ENCODE peak calls at places on chromosome 2, in eight cellular contexts. B is choroid plexus epithelial cell, G is Peyer's patch, A is adrenal gland, S is transverse colon, Y is AG10803, Z is GM12865, I is psoas muscle. H is an unnamed sample.

GRCh38 chr2:18792226-18792629 is 202.9 kb upstream of the NT5C1B start:
- DNase-seq in S (no peak), G (no peak), A (no peak), B (peak), Y (peak), Z (no peak), I (no peak), H (peak)

GRCh38 chr2:151614159-151614558 is 120.1 kb downstream of the NEB start:
- DNase-seq in A (no peak), B (no peak), S (no peak), Z (no peak), I (peak), G (no peak), Y (no peak), H (no peak)

GRCh38 chr2:184302506-184302905 is 295.8 kb upstream of the ZNF804A start:
- DNase-seq in G (no peak), A (no peak), S (no peak), I (no peak), Y (no peak), Z (no peak), B (peak), H (no peak)

GRCh38 chr2:141109633-141110032 is 1021.2 kb downstream of the LRP1B start:
- DNase-seq in S (no peak), Y (no peak), Z (no peak), A (no peak), B (peak), G (no peak), I (no peak), H (no peak)

GRCh38 chr2:223626713-223627112 is 24.6 kb upstream of the SCG2 start:
- DNase-seq in B (peak), Y (peak), A (no peak), I (no peak), G (no peak), S (no peak), Z (no peak), H (peak)

GRCh38 chr2:115165529-115166109 is 723.2 kb downstream of the DPP10 start:
- DNase-seq in Z (peak), S (no peak), G (no peak), B (peak), Y (peak), I (no peak), A (peak), H (peak)

GRCh38 chr2:20551231-20551944 is 99.5 kb downstream of the HS1BP3 start:
- DNase-seq in I (peak), S (no peak), G (no peak), Y (peak), B (no peak), Z (no peak), A (peak), H (no peak)

GRCh38 chr2:152336103-152336853 is 1.3 kb downstream of the FMNL2 start:
- DNase-seq in I (peak), S (peak), Z (peak), A (peak), Y (peak), G (no peak), B (peak), H (peak)

GRCh38 chr2:23651187-23651983 is 266.4 kb downstream of the KLHL29 start:
- DNase-seq in A (peak), G (no peak), I (no peak), Z (no peak), B (peak), S (no peak), Y (peak), H (peak)

GRCh38 chr2:38540580-38541290 is 62.0 kb downstream of the HNRNPLL start:
- DNase-seq in G (no peak), B (no peak), S (peak), A (no peak), Y (no peak), Z (no peak), I (no peak), H (no peak)

GRCh38 chr2:152058655-152059054 is 40.2 kb downstream of the CACNB4 start:
- DNase-seq in B (no peak), Y (no peak), I (no peak), S (no peak), A (no peak), G (no peak), Z (no peak), H (no peak)

GRCh38 chr2:105102963-105103421 is 65.1 kb downstream of the MRPS9 start:
- DNase-seq in Y (peak), A (no peak), Z (no peak), S (no peak), I (no peak), G (no peak), B (peak), H (peak)

GRCh38 chr2:15178946-15179345 is 382.2 kb downstream of the NBAS start:
- DNase-seq in G (no peak), S (no peak), Z (no peak), Y (no peak), B (no peak), A (no peak), I (no peak), H (no peak)

DNA sequence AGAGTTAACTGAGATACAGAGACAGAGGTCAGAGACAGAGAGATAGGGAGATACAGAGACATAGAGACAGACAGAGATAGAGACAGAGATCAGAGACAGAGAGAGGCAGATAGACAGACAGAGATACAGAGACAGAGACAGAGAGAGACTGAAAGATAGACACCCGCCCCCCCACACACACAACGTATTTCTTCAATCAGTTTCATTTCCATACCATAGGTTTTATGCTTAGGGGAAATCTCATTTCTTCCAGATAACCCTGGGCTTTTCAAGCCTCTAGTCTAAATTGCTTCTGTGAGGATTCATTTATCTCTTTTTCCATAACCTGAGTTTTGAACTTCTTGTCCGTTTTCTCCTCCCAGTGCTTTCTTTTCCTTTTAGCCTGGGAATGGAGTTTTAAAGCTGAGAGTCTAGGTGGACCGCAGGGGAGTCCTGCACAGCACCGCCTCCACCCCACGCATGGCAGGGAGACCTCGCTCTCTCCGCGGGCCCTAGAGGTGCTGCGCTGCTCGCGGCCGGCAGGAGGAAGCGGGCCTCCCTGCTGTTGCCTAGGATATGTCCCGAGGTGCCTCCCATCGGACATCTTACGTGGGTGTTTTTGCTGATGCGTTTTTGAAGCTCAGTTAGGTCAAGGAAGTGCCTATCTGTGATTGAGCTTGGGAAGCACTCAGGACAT is 94.7 kb downstream of the CD8B2 start:
- DNase-seq in I (peak), B (peak), Z (peak), A (peak), G (no peak), S (peak), Y (peak), H (peak)
- H3K4me3 ChIP-seq in I (peak), B (peak), Z (peak), A (peak), G (peak), S (peak), Y (peak), H (peak)

DNA sequence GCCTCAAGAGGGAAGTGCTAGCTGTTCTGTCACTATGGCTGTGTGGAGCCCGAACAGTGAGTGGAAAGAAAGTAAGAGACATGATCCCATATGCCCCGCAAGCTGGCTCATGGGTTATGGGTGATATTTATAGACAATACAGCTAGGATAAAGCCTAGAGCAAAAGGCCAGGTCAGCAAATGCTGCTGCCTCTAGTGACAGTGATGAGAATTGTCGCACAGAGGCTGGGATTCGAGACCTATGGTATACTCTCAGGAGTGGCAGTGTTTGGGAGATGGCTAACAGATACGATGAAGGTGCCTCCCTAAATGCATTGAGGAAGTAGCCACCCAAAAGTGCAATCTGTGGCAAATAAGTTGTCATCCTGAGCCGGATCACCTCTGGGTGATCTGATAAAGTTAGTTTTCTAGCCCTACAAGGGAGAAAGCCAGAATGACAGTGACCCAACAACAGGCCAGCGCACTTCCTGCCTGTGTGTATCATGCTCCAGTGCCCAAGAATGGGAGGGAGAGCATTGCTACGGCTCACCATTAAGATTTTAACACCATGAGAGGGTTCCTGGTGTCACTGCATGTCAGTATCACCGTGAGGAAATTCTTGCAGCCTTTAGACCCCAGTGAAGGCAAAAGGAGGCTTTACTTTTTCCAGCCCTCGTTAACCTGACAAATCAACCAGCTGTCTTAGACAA is 92.3 kb upstream of the TGFA start:
- DNase-seq in S (no peak), I (no peak), A (no peak), B (no peak), G (no peak), Y (no peak), Z (peak), H (no peak)
- TF ChIP-seq CTCF in S (peak), I (no peak), A (no peak), B (peak), G (no peak), Y (peak), Z (no peak), H (no peak)

GRCh38 chr2:143229411-143229810 is 100.2 kb downstream of the ARHGAP15 start:
- DNase-seq in A (no peak), S (no peak), Z (no peak), B (no peak), I (no peak), Y (no peak), G (no peak), H (no peak)
- H3K4me3 ChIP-seq in A (no peak), S (no peak), Z (no peak), B (no peak), I (no peak), Y (no peak), G (no peak), H (no peak)

DNA sequence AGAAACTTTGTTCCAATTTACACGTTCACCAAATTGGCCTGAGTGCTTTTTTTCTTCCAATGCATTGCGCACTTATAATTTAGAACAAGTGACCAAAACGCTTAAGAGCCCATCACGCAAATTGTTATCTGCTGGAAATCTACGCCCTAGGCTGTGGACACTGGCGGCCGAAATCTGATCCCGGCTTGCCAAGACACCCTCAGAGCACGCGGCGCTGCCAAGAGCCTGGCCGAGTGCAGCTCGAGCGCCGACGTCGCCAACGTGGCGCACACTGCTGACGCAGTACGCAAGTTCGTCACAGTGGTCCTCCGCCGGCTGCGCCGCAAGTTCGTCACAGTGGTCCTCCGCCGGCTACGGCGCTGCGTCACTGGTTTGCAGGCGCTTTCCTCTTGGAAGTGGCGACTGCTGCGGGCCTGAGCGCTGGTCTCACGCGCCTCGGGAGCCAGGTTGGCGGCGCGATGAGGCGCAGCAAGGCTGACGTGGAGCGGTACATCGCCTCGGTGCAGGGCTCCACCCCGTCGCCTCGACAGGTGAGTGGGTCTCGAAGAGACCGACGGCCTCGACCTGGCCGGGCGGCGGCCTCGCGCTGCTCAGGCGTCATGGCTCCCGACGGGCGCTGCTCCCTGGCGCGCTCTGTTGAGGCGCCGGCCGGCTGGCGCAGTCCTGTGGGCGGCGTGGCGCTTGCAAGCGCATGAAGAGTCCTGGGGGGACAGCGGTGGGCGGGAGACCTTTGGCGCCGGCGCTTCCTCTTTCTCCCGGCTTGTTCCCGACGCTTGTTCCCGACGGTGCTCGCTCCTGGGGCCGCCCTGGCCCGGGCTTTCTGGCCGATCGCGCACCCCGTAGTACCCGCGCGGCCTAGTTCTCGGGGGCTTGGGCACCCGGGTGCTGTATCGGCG is at the start of gene RANBP2:
- DNase-seq in Z (peak), G (peak), A (peak), B (peak), Y (peak), S (peak), I (peak), H (peak)
- TF ChIP-seq CTCF in Z (no peak), G (no peak), A (no peak), B (no peak), Y (no peak), S (no peak), I (no peak), H (no peak)

DNA sequence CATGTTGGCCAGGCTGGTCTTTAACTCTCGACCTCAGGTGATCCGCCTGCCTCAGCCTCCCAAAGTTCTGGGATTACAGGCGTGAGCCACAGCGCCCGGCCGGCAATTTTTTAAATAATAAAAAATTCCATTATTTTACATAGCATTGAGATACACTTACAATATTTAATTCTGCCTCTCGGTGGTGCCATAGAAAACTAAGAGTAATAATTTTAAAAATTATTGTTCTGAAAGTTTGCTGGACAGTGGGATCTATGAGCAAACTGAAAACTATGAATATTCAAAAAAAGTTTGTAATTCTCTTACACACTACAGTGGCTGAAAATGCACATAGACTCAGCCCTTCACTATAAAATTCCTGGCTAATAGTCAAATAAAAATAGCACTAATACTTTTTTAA is 90.9 kb upstream of the STON1 start:
- DNase-seq in Z (no peak), A (no peak), B (peak), I (no peak), Y (no peak), G (no peak), S (no peak), H (peak)
- H3K4me3 ChIP-seq in Z (no peak), A (no peak), B (no peak), I (no peak), Y (no peak), G (no peak), S (no peak), H (no peak)

GRCh38 chr2:107585851-107586250 is 240.8 kb upstream of the RGPD4 start:
- DNase-seq in Y (no peak), Z (no peak), G (no peak), A (no peak), I (no peak), S (no peak), B (peak), H (no peak)

GRCh38 chr2:107584577-107584976 is 242.1 kb upstream of the RGPD4 start:
- DNase-seq in B (peak), A (no peak), Z (no peak), I (no peak), Y (peak), S (no peak), G (no peak), H (peak)

GRCh38 chr2:107588181-107588580 is 238.5 kb upstream of the RGPD4 start:
- DNase-seq in G (no peak), S (no peak), Y (no peak), I (no peak), B (no peak), A (no peak), Z (no peak), H (no peak)

GRCh38 chr2:107576991-107577390 is 249.7 kb upstream of the RGPD4 start:
- DNase-seq in Z (no peak), I (no peak), A (no peak), S (no peak), Y (no peak), B (no peak), G (no peak), H (no peak)

DNA sequence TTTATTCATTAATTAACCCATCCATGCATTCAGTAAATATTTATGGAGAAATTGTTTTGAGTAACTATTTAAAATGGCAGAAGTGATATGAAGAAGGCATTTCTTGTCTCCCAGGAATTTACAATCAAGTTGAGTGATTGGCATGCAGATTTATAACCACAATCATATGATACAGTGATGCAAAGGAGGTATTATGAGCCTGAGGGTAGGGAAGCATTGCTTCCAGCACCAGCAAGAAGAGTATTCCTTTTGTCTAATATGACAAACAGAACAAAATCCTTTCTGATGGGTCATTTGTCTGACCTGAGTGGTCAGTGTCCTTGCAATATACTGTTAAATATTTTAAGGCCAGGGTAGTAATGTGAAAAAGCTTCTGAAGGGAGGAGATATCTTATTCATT is 244.2 kb upstream of the RGPD4 start:
- DNase-seq in S (no peak), A (no peak), B (no peak), I (no peak), Y (no peak), Z (no peak), G (no peak), H (no peak)
- TF ChIP-seq CTCF in S (no peak), A (no peak), B (no peak), I (no peak), Y (no peak), Z (no peak), G (no peak), H (no peak)

DNA sequence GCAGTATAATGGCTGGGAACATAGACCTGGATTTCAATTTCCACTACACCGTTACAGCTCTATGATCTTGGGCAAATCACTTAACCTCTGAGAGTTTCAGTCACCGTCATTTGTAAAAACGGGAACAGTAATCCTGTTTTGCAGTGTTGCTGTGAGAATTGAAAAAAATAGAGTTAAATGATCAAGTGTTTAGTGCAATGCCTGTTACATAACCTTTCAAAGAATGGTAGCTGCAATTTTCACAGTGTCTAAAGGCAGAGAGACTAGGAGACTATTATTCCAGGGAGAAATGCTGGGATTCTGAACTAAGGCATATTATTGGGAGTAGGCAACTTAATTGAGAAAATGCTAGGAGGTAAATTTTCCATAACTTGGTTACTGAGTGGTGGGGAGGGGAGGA is 2.0 kb downstream of the AGPS start:
- DNase-seq in Y (no peak), G (no peak), A (no peak), B (no peak), Z (peak), S (no peak), I (no peak), H (no peak)
- H3K4me3 ChIP-seq in Y (no peak), G (no peak), A (no peak), B (no peak), Z (peak), S (no peak), I (peak), H (no peak)

GRCh38 chr2:118763797-118764196 is 83.7 kb downstream of the EN1 start:
- DNase-seq in A (peak), Y (peak), G (no peak), B (no peak), I (no peak), Z (no peak), S (no peak), H (peak)
- TF ChIP-seq CTCF in A (peak), Y (peak), G (no peak), B (peak), I (peak), Z (no peak), S (no peak), H (peak)

GRCh38 chr2:10042301-10043161 is 819 bp upstream of the KLF11 start:
- DNase-seq in Y (peak), S (peak), Z (no peak), I (peak), G (peak), B (peak), A (peak), H (peak)

GRCh38 chr2:10045561-10046355 is 2.4 kb downstream of the KLF11 start:
- DNase-seq in Z (no peak), S (no peak), I (peak), B (no peak), Y (peak), A (peak), G (no peak), H (no peak)

GRCh38 chr2:10043256-10043905 is at the start of gene KLF11:
- DNase-seq in S (peak), Z (peak), B (peak), A (peak), I (peak), G (peak), Y (peak), H (peak)

GRCh38 chr2:10041711-10042110 is 1.6 kb upstream of the KLF11 start:
- DNase-seq in S (no peak), Z (no peak), B (no peak), A (no peak), I (no peak), G (no peak), Y (no peak), H (no peak)

GRCh38 chr2:10043906-10044601 is 704 bp downstream of the KLF11 start:
- DNase-seq in Y (peak), Z (peak), I (peak), A (peak), G (peak), B (peak), S (peak), H (peak)
- H3K4me3 ChIP-seq in Y (peak), Z (peak), I (peak), A (peak), G (peak), B (peak), S (peak), H (peak)